ENCODE peak calls at places on chromosomes 11 and 22, in six cellular contexts. R, F, N, J, C and O are unnamed samples. For H3K4me1, the result is how much of the 10 kb centered on the place peaks cover.

GRCh38 chr22:42754658-42755057 is 34.0 kb upstream of the A4GALT start:
- DNase-seq in C (no peak), J (no peak), F (peak), N (peak), R (no peak), O (no peak)

GRCh38 chr11:59997800-59998199 is 19.2 kb upstream of the OOSP4B start:
- DNase-seq in R (no peak), F (no peak), C (no peak), J (no peak), N (no peak), O (no peak)

GRCh38 chr22:39182478-39183030 is 30.1 kb upstream of the CBX7 start:
- DNase-seq in R (no peak), N (no peak), C (no peak), J (no peak), F (no peak), O (no peak)

GRCh38 chr11:82771781-82772180 is 38.1 kb upstream of the FAM181B start:
- DNase-seq in C (no peak), J (no peak), F (no peak), R (no peak), N (no peak), O (no peak)

GRCh38 chr22:19959043-19959586 is 17.5 kb upstream of the TXNRD2 start:
- DNase-seq in F (peak), R (peak), J (peak), N (peak), C (no peak), O (peak)

GRCh38 chr22:46907578-46908215 is 145.2 kb downstream of the TBC1D22A start:
- DNase-seq in N (no peak), J (peak), F (no peak), R (no peak), C (no peak), O (no peak)

GRCh38 chr11:86923993-86924766 is 31.0 kb downstream of the FZD4 start:
- DNase-seq in F (peak), J (peak), C (no peak), N (no peak), R (no peak), O (peak)

GRCh38 chr11:88266919-88267318 is 70.6 kb downstream of the CTSC start:
- DNase-seq in C (no peak), N (no peak), R (no peak), J (no peak), F (no peak), O (no peak)

GRCh38 chr22:42803454-42803853 is 53.6 kb downstream of the ARFGAP3 start:
- DNase-seq in C (no peak), N (no peak), J (no peak), F (no peak), R (no peak), O (no peak)

GRCh38 chr11:70138403-70138802 is 60.3 kb downstream of the ANO1 start:
- DNase-seq in J (no peak), R (no peak), C (no peak), N (no peak), F (no peak), O (no peak)

GRCh38 chr22:50532353-50532700 is 2.5 kb upstream of the TYMP start:
- DNase-seq in N (no peak), R (no peak), J (no peak), C (no peak), F (no peak), O (no peak)

GRCh38 chr11:71140206-71140919 is 112.0 kb downstream of the SHANK2 start:
- DNase-seq in R (no peak), J (no peak), N (no peak), F (no peak), C (no peak), O (no peak)

GRCh38 chr11:10752061-10752460 is 1.0 kb downstream of the CTR9 start:
- DNase-seq in J (no peak), R (no peak), F (no peak), N (no peak), C (no peak), O (no peak)

GRCh38 chr11:8081591-8082021 is 595 bp downstream of the TUB start:
- DNase-seq in C (no peak), N (no peak), F (no peak), J (peak), R (no peak), O (no peak)

GRCh38 chr11:1203505-1204271 is 19.2 kb upstream of the MUC5B start:
- DNase-seq in R (peak), F (no peak), N (no peak), J (no peak), C (no peak), O (no peak)

GRCh38 chr11:94100253-94100652 is 28.4 kb upstream of the PANX1 start:
- DNase-seq in J (no peak), R (no peak), F (no peak), N (no peak), C (no peak), O (no peak)

GRCh38 chr11:704799-705645 is 1.0 kb upstream of the EPS8L2 start:
- DNase-seq in N (no peak), R (no peak), J (no peak), F (peak), C (no peak), O (no peak)

GRCh38 chr22:27116295-27116694 is 458.9 kb downstream of the MIAT start:
- DNase-seq in C (no peak), F (no peak), R (no peak), J (no peak), N (no peak), O (no peak)

GRCh38 chr11:83206771-83207413 is 13.4 kb downstream of the ANKRD42 start:
- DNase-seq in C (no peak), F (no peak), N (no peak), J (no peak), R (no peak), O (no peak)

GRCh38 chr11:75763846-75764245 is 4.7 kb upstream of the DGAT2 start:
- DNase-seq in C (no peak), F (no peak), R (no peak), J (no peak), N (no peak), O (no peak)

GRCh38 chr22:31218565-31219262 is 6.6 kb downstream of the LIMK2 start:
- DNase-seq in N (no peak), C (no peak), R (no peak), F (no peak), J (no peak), O (no peak)

DNA sequence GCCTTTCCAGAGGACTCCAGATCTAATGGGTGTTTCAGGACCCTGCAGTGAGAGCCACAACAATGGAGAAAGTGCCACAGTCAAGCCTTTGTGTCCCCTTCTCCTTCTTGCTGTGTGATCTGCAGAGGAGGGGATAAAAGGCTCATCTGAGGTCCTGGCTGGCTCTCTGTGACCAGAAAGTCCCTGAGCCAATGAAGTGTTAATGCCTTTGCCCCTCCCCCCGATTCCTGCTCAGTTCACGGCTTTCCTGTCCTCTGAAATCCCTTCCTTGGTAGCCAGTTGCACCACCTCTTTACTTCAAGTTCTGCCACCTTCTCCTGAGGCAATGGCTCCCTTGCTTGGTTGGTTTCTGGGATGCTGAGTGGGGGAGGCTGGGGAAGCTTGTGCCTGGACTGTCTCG is 47.6 kb downstream of the FLI1 start:
- DNase-seq in C (no peak), J (no peak), N (no peak), F (no peak), R (no peak), O (no peak)
- H3K4me1 ChIP-seq in C (under half), J (under half), N (under half), F (under half), R (under half), O (under half)

GRCh38 chr22:40955516-40955915 is 4.3 kb downstream of the RBX1 start:
- DNase-seq in R (no peak), F (no peak), J (no peak), C (no peak), N (no peak), O (no peak)

GRCh38 chr22:40965936-40966557 is 14.9 kb downstream of the RBX1 start:
- DNase-seq in R (no peak), J (no peak), C (no peak), N (no peak), F (no peak), O (no peak)

GRCh38 chr22:40958329-40958728 is 7.2 kb downstream of the RBX1 start:
- DNase-seq in J (no peak), N (no peak), F (no peak), R (no peak), C (no peak), O (no peak)

GRCh38 chr22:40960137-40960536 is 9.0 kb downstream of the RBX1 start:
- DNase-seq in N (no peak), R (no peak), J (no peak), C (no peak), F (no peak), O (no peak)
- TF ChIP-seq ZNF274 in N (no peak), R (no peak), J (no peak), C (no peak), F (no peak), O (no peak)

GRCh38 chr11:116199182-116199581 is 573.6 kb downstream of the BUD13 start:
- DNase-seq in N (no peak), C (no peak), J (no peak), F (no peak), R (no peak), O (no peak)
- TF ChIP-seq YY1 in N (no peak), C (no peak), J (no peak), F (no peak), R (no peak), O (no peak)

DNA sequence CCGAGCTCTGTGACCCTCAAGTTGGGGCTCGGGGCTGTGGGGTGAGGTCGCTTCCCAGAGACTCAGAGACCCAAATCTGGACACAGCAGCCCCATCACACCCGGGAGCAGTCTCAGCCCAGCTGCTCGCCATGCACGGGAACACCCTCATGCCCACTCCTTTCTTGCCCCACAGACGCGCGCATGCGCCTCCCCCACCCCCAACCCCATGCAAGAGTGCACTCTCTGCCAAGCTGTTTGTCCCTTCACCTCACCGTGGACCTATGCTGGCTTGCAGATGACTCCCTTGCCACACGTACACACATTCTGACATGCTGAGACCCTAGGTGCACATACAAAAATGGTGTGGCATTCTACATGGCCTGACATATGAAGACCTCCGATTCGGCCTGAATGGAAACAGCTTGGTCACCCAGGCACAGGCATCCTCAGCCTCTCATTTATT is 500 bp upstream of the CD248 start:
- DNase-seq in F (peak), R (no peak), N (no peak), J (no peak), C (no peak), O (no peak)
- H3K4me1 ChIP-seq in F (under half), R (under half), N (under half), J (under half), C (under half), O (under half)

DNA sequence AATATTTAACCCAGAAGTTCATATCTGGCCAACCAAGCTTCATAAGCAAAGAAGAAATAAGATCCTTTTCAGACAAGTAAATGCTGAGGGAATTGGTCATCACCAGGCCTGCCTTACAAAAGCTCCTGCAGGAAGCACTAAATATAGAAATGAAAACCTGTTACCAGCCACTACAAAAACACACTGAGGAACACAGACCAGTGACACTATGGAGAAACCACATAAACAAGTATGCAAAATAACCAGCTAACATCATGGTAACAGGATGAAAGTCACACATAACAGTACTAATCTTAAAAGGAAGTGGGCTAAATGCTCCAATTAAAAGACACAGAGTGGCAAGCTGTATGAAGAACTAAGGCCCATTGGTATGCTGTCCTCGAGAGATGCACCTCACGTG is 311.4 kb downstream of the DYNC2H1 start:
- DNase-seq in N (no peak), R (no peak), F (no peak), J (no peak), C (no peak), O (no peak)
- TF ChIP-seq ZNF274 in N (no peak), R (no peak), F (no peak), J (no peak), C (no peak), O (no peak)

GRCh38 chr11:78080084-78080817 is 589 bp upstream of the NDUFC2 start:
- DNase-seq in R (no peak), F (no peak), C (no peak), N (no peak), J (no peak), O (no peak)

GRCh38 chr11:78081583-78081982 is 1.9 kb upstream of the NDUFC2 start:
- DNase-seq in R (no peak), F (no peak), J (no peak), C (no peak), N (no peak), O (no peak)

GRCh38 chr11:78078218-78079167 is 1.2 kb downstream of the NDUFC2 start:
- DNase-seq in C (no peak), F (no peak), J (peak), R (no peak), N (no peak), O (no peak)

GRCh38 chr11:78080818-78081495 is 1.3 kb upstream of the NDUFC2 start:
- DNase-seq in R (no peak), J (no peak), F (peak), C (no peak), N (no peak), O (no peak)

DNA sequence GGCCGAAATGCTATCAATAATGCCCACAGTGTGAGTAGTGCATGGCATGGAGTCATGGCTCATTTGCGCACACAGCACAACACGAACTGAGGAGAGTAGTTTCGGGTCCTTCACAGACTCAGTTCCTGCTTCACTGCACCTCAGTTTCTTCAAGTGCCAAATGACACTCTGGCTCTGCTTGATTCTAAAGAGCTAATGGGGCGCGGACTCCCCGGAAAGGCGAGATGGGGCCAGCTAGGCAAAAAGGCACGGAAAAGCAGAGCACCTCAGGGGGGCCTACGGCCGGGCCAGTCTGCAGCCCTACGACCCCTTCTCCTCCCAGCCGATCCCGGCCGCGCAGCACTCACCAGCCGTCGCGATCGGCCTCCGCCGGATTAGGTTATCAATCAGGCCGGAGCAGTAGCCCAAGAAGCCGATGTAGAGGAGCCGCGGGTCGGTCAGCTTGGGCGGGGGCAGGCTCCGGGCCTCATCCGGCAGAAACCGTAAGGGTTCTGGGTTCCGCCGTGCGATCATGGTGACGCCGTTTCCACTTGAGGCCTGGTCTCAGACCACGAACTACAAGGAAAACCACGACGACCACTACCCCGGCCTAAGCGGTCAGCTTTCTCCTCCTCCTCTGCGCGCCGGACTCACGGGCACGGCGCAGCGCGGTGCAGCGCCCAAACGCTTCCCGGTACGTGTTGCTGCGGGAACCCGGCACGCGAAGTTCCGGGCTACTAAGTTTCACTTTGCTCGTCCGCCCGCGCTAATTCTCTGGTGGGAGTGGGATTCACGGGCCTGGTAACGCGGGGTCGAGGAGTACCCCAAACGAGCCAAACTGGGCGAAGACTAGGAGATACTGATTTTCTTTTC is at the start of gene NDUFC2:
- DNase-seq in R (peak), J (peak), N (peak), F (peak), C (peak), O (peak)
- TF ChIP-seq YY1 in R (peak), J (peak), N (no peak), F (peak), C (peak), O (no peak)

GRCh38 chr22:29267462-29267857 is 321 bp downstream of the RHBDD3 start:
- DNase-seq in R (no peak), J (no peak), F (no peak), N (no peak), C (no peak), O (no peak)
- H3K4me1 ChIP-seq in R (under half), J (under half), F (under half), N (under half), C (under half), O (under half)

DNA sequence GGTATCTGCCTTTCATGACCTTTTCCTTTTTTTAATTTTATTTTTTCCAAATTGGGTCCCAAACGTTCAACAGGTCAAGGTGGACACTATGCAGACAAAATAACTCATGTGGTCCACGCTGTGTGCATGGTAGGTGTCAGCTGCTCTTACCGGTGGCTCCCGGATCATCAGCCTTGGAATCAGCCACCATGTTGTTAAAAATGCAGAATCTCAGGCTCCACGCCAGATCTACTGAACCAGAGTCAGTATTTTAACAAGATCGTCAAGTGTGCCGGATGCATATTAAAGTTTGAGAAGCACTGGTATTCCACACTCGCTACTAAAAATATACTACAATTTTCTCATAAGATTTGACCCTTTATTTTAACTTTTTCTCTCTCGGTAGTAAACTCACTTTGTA is 568 bp upstream of the LDLRAD3 start:
- DNase-seq in F (no peak), C (no peak), N (no peak), J (no peak), R (no peak), O (no peak)
- TF ChIP-seq ZNF274 in F (no peak), C (no peak), N (no peak), J (no peak), R (no peak), O (no peak)